ENCODE peak calls at places on chromosomes 1 and 21, in five cellular contexts. U, T, W, R and S are unnamed samples.
A peak's percentile ranks its signal among the peaks of the same experiment; 100 is the strongest.

GRCh38 chr1:183215076-183215720 is 29.1 kb downstream of the LAMC2 start:
- DNase-seq in R (no peak), T (no peak), U (no peak), W (no peak), S (no peak)

GRCh38 chr1:109065137-109065536 is 10.7 kb downstream of the TAF13 start:
- DNase-seq in U (no peak), R (no peak), T (no peak), W (no peak), S (no peak)

GRCh38 chr1:160291248-160292220 is 6.6 kb upstream of the PEX19 start:
- DNase-seq in W (peak; percentile 79), T (peak; percentile 79), U (peak; percentile 66), R (peak; percentile 80), S (peak; percentile 75)

GRCh38 chr1:56799605-56800398 is 19.4 kb downstream of the FYB2 start:
- DNase-seq in U (no peak), T (no peak), W (no peak), R (peak; percentile 14), S (no peak)

GRCh38 chr1:156643266-156644092 is 1.6 kb downstream of the BCAN start:
- DNase-seq in R (no peak), U (no peak), T (no peak), W (no peak), S (no peak)

GRCh38 chr1:21325231-21325718 is 35.0 kb upstream of the ECE1 start:
- DNase-seq in R (no peak), W (no peak), U (no peak), T (no peak), S (peak; percentile 63)

GRCh38 chr1:53665996-53666395 is 73.0 kb downstream of the GLIS1 start:
- DNase-seq in W (no peak), U (no peak), R (no peak), T (no peak), S (no peak)

GRCh38 chr1:46576564-46576963 is 25.1 kb upstream of the KNCN start:
- DNase-seq in W (no peak), U (no peak), T (no peak), R (no peak), S (no peak)

GRCh38 chr1:203661572-203661971 is 34.9 kb downstream of the ATP2B4 start:
- DNase-seq in U (no peak), R (peak; percentile 75), T (no peak), W (no peak), S (no peak)

GRCh38 chr1:157137051-157137772 is 983 bp downstream of the ETV3 start:
- DNase-seq in T (peak; percentile 43), R (peak; percentile 23), W (no peak), U (peak; percentile 46), S (peak; percentile 43)

GRCh38 chr1:100736766-100737165 is 17.2 kb downstream of the VCAM1 start:
- DNase-seq in W (no peak), U (no peak), T (peak; percentile 9), R (peak; percentile 56), S (no peak)

GRCh38 chr1:110603058-110603457 is 3.1 kb downstream of the KCNA2 start:
- DNase-seq in U (no peak), R (no peak), W (no peak), T (no peak), S (no peak)

GRCh38 chr1:19273106-19273843 is 15.3 kb downstream of the AKR7A3 start:
- DNase-seq in U (no peak), R (no peak), T (no peak), W (no peak), S (no peak)

GRCh38 chr1:117702654-117703053 is 96.8 kb downstream of the TENT5C start:
- DNase-seq in W (no peak), T (no peak), R (peak; percentile 7), U (no peak), S (no peak)

GRCh38 chr1:12040457-12041051 is 21.3 kb downstream of the MIIP start:
- DNase-seq in W (no peak), R (peak; percentile 97), U (peak; percentile 64), T (peak; percentile 42), S (peak; percentile 96)

GRCh38 chr1:193589597-193590040 is 403.2 kb upstream of the B3GALT2 start:
- DNase-seq in W (no peak), T (no peak), R (peak; percentile 43), U (no peak), S (no peak)

GRCh38 chr1:113677250-113678158 is 81.8 kb downstream of the PHTF1 start:
- DNase-seq in W (peak; percentile 74), T (peak; percentile 45), R (peak; percentile 75), U (peak; percentile 67), S (peak; percentile 56)

GRCh38 chr21:36104306-36105300 is 30.3 kb upstream of the CBR3 start:
- DNase-seq in U (peak; percentile 80), W (peak; percentile 95), R (peak; percentile 77), T (no peak), S (no peak)

GRCh38 chr1:111505641-111506119 is 2.2 kb upstream of the ADORA3 start:
- DNase-seq in R (no peak), T (peak; percentile 21), W (no peak), U (no peak), S (peak; percentile 88)

GRCh38 chr1:89671775-89672488 is 39.0 kb downstream of the LRRC8C start:
- DNase-seq in T (no peak), W (no peak), U (no peak), R (peak; percentile 90), S (no peak)

GRCh38 chr1:174626031-174627020 is 178.6 kb downstream of the GPR52 start:
- DNase-seq in U (peak; percentile 7), T (no peak), W (peak; percentile 17), R (peak; percentile 68), S (no peak)

GRCh38 chr1:234186037-234186688 is 187.1 kb upstream of the COA6 start:
- DNase-seq in T (no peak), W (no peak), U (no peak), R (peak; percentile 99), S (no peak)

GRCh38 chr1:147825586-147825985 is 65.2 kb upstream of the GJA5 start:
- DNase-seq in W (no peak), R (no peak), U (no peak), T (no peak), S (no peak)

GRCh38 chr1:145846191-145846590 is 761 bp downstream of the NUDT17 start:
- DNase-seq in R (peak; percentile 41), U (peak; percentile 69), T (peak; percentile 39), W (peak; percentile 75), S (peak; percentile 59)

GRCh38 chr1:201489656-201490261 is 17.2 kb downstream of the CSRP1 start:
- DNase-seq in U (no peak), R (no peak), T (no peak), W (no peak), S (no peak)

GRCh38 chr1:11307837-11308236 is 34.8 kb downstream of the UBIAD1 start:
- DNase-seq in R (peak; percentile 20), U (no peak), T (no peak), W (no peak), S (no peak)

DNA sequence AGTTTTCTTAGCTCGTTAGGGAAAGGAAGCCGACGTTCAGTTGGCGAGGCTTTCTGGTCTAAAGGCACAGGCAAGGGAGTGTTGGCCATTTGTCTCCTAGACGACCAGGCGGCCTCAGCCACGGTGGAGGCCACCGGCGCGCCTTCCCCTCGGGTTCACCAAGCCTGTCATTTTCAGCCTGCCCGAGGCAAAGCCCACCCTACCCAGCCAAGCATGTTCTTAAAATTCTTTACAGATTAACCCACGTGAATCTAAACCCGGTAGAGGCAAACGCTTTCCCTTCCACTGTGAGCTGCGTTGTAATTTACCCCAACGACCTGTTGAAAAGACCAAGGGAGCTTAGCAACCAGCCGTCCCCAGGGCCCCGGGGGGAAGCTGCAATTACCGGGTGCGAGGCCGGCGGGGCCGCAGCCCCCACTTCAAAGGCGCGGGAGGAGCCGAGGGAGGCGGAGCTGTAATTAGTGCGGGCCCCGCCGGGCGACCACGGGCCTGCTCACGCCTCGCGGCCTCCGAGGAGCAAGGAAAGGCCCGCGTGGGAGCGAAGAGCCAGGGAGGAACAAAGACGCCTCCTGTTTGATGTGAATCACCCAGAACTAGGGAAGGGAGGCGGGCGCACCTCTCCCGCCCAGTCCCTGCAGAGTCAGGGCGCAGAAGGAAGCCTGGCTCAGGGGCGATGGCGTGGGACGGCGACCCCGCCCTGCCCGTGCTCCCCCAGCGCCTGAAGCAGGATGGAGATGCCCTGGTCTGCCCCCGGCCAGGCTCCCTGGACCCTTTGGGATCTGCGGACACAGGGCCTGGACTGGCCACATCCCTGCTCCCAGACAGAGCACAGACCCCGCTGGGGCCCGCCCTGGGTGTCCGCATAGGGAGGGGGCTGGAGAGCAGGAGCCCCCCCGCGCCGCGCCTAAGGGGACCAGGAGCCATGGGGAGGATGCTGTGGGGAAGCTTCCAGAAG is 12.1 kb upstream of the TSPEAR start:
- DNase-seq in T (no peak), U (peak; percentile 48), R (no peak), W (peak; percentile 63), S (no peak)
- TF ChIP-seq EZH2phosphoT487 in T (no peak), U (peak; percentile 31), R (no peak), W (no peak), S (no peak)

GRCh38 chr1:119001181-119002018 is 13.3 kb upstream of the TBX15 start:
- DNase-seq in U (peak; percentile 36), W (peak; percentile 60), R (no peak), T (no peak), S (no peak)
- TF ChIP-seq CTCF in U (no peak), W (no peak), R (no peak), T (no peak), S (no peak)

GRCh38 chr1:92486251-92487077 is at the start of gene GFI1:
- DNase-seq in T (peak; percentile 87), W (peak; percentile 76), U (peak; percentile 74), R (no peak), S (no peak)
- TF ChIP-seq EZH2phosphoT487 in T (no peak), W (peak; percentile 90), U (peak; percentile 94), R (no peak), S (no peak)

GRCh38 chr1:94865369-94865768 is 45.2 kb downstream of the SLC44A3 start:
- DNase-seq in T (no peak), U (no peak), W (no peak), R (peak; percentile 31), S (no peak)

GRCh38 chr1:94863919-94864318 is 43.8 kb downstream of the SLC44A3 start:
- DNase-seq in W (no peak), T (no peak), U (no peak), R (peak; percentile 89), S (no peak)

GRCh38 chr1:94864821-94865220 is 44.7 kb downstream of the SLC44A3 start:
- DNase-seq in T (no peak), U (peak; percentile 20), R (no peak), W (peak; percentile 28), S (no peak)

GRCh38 chr1:94863297-94863911 is 43.2 kb downstream of the SLC44A3 start:
- DNase-seq in U (no peak), W (no peak), R (peak; percentile 63), T (no peak), S (no peak)

GRCh38 chr1:94862718-94863117 is 42.6 kb downstream of the SLC44A3 start:
- DNase-seq in U (no peak), T (no peak), W (no peak), R (peak; percentile 96), S (no peak)
- TF ChIP-seq CTCF in U (no peak), T (no peak), W (no peak), R (no peak), S (no peak)

GRCh38 chr1:230682882-230683610 is 30.9 kb downstream of the AGT start:
- DNase-seq in U (no peak), T (no peak), W (no peak), R (peak; percentile 81), S (no peak)

GRCh38 chr1:230681599-230681998 is 32.3 kb downstream of the AGT start:
- DNase-seq in W (no peak), U (no peak), R (peak; percentile 100), T (no peak), S (no peak)

GRCh38 chr1:230684146-230684545 is 29.8 kb downstream of the AGT start:
- DNase-seq in R (peak; percentile 98), W (no peak), U (no peak), T (no peak), S (no peak)

GRCh38 chr1:230680300-230681025 is 33.5 kb downstream of the AGT start:
- DNase-seq in U (no peak), W (no peak), T (no peak), R (no peak), S (no peak)

GRCh38 chr1:230682274-230682673 is 31.6 kb downstream of the AGT start:
- DNase-seq in W (no peak), U (no peak), R (peak; percentile 42), T (no peak), S (no peak)
- TF ChIP-seq EZH2phosphoT487 in W (no peak), U (no peak), R (no peak), T (no peak), S (no peak)